ENCODE peak calls at places on chromosomes 5 and 9, in six cellular contexts. P, O, E, R, T and U are unnamed samples.

GRCh38 chr5:75522025-75522424 is 10.3 kb downstream of the POLK start:
- DNase-seq in T (no peak), E (no peak), O (no peak), R (no peak), P (no peak), U (no peak)

GRCh38 chr9:29969856-29970647 is 2396.8 kb upstream of the C9orf72 start:
- DNase-seq in P (no peak), O (no peak), E (no peak), T (no peak), R (no peak), U (no peak)

GRCh38 chr5:73638344-73639095 is 12.5 kb downstream of the ARHGEF28 start:
- DNase-seq in E (no peak), O (no peak), T (peak), R (peak), P (no peak), U (no peak)

GRCh38 chr5:59039296-59040006 is 456.6 kb downstream of the RAB3C start:
- DNase-seq in R (peak), T (peak), O (peak), P (peak), E (no peak), U (peak)

GRCh38 chr9:130672466-130672865 is 8.1 kb downstream of the PRDM12 start:
- DNase-seq in R (no peak), O (no peak), T (no peak), P (no peak), E (no peak), U (no peak)

GRCh38 chr5:130164966-130165365 is 260.7 kb downstream of the CHSY3 start:
- DNase-seq in P (no peak), R (peak), T (peak), O (no peak), E (no peak), U (no peak)

GRCh38 chr9:35395076-35395675 is 94.7 kb upstream of the RUSC2 start:
- DNase-seq in O (no peak), R (no peak), T (no peak), P (no peak), E (no peak), U (no peak)

GRCh38 chr9:94862242-94862610 is 135.7 kb downstream of the AOPEP start:
- DNase-seq in P (no peak), R (no peak), T (no peak), O (no peak), E (no peak), U (no peak)

GRCh38 chr5:11377896-11378295 is 526.4 kb downstream of the CTNND2 start:
- DNase-seq in O (no peak), T (no peak), R (no peak), P (no peak), E (no peak), U (no peak)

GRCh38 chr5:72092074-72092473 is 15.2 kb upstream of the MAP1B start:
- DNase-seq in T (no peak), E (no peak), O (no peak), P (no peak), R (no peak), U (no peak)

GRCh38 chr5:80439213-80439612 is 31.3 kb downstream of the ZFYVE16 start:
- DNase-seq in R (no peak), P (no peak), E (no peak), O (no peak), T (no peak), U (no peak)

GRCh38 chr5:115389074-115389798 is 92.8 kb upstream of the CCDC112 start:
- DNase-seq in P (no peak), O (no peak), R (peak), E (no peak), T (peak), U (no peak)

GRCh38 chr5:94863951-94864350 is 245.5 kb downstream of the SLF1 start:
- DNase-seq in O (no peak), R (no peak), T (no peak), E (no peak), P (no peak), U (no peak)

GRCh38 chr5:165829504-165829903 is 2324.1 kb downstream of the MAT2B start:
- DNase-seq in E (no peak), T (no peak), P (no peak), R (no peak), O (no peak), U (no peak)
- TF ChIP-seq CTCF in E (no peak), T (no peak), P (no peak), R (no peak), O (no peak), U (no peak)

GRCh38 chr5:51347704-51348103 is 35.5 kb upstream of the ISL1 start:
- DNase-seq in O (no peak), T (no peak), E (peak), P (no peak), R (no peak), U (no peak)
- TF ChIP-seq CTCF in O (no peak), T (no peak), E (peak), P (no peak), R (no peak), U (peak)

GRCh38 chr5:150079655-150080461 is 6.5 kb downstream of the CSF1R start:
- DNase-seq in E (no peak), R (no peak), O (no peak), P (no peak), T (no peak), U (no peak)

GRCh38 chr5:150080696-150081435 is 5.5 kb downstream of the CSF1R start:
- DNase-seq in E (no peak), T (no peak), R (no peak), P (no peak), O (no peak), U (no peak)

GRCh38 chr5:150077996-150078801 is 8.2 kb downstream of the CSF1R start:
- DNase-seq in T (no peak), P (no peak), E (no peak), O (no peak), R (no peak), U (no peak)

GRCh38 chr5:150077060-150077459 is 9.3 kb downstream of the CSF1R start:
- DNase-seq in O (no peak), T (no peak), R (no peak), E (no peak), P (no peak), U (no peak)

DNA sequence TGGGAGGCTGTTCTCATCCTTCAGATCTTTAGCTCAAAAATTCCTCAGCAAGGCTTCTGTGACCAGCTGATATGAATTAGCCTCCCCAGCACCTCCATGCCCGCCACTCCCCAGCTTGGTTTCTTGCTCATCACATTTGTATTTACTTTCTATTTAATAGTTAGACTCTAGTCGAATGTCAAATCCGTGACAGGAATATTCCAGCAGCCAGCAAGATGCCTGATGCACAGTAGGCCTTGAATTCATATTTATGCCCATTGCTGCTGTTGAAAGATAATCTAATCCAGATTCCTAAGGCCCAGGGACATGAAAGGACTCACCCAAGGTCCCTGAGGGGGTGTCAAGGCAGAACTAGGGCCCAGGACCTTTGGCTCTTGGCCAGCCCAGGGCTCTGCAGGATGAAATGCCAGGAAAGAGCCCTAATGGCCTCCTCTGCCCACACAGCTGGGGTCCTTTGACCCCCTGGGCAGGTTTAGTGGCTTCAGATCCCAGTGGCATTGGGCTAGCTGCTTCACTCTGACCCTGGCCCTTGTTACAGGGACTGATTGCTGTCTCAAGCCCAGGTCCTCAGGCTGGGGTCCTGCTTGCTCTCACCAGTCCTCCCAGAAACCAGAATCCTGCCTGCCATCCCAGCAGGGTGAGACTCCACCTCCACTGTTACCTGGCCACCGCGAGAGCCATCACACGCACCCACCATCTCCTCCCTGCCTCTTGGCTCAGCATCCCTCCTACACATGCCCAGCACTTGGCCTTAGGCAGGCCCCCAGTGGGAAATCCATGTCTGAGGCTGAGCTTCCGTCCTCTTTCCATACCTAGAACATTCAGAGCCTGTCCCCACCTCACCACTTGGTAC is 7.3 kb downstream of the CSF1R start:
- DNase-seq in E (no peak), R (no peak), T (no peak), O (no peak), P (no peak), U (no peak)
- TF ChIP-seq CTCF in E (no peak), R (no peak), T (no peak), O (no peak), P (no peak), U (no peak)

GRCh38 chr9:108469654-108470053 is 386.1 kb downstream of the ACTL7B start:
- DNase-seq in R (peak), P (no peak), O (peak), E (no peak), T (peak), U (no peak)

GRCh38 chr9:108466238-108466637 is 389.5 kb downstream of the ACTL7B start:
- DNase-seq in E (no peak), T (no peak), O (no peak), P (no peak), R (no peak), U (no peak)

GRCh38 chr9:108467653-108468324 is 388.0 kb downstream of the ACTL7B start:
- DNase-seq in O (no peak), T (peak), E (peak), R (peak), P (no peak), U (no peak)

GRCh38 chr9:108463927-108464606 is 391.7 kb downstream of the ACTL7B start:
- DNase-seq in T (peak), R (peak), P (no peak), O (no peak), E (no peak), U (no peak)

GRCh38 chr9:108468364-108468763 is 387.4 kb downstream of the ACTL7B start:
- DNase-seq in R (peak), P (peak), T (no peak), E (no peak), O (no peak), U (no peak)
- TF ChIP-seq CTCF in R (peak), P (peak), T (peak), E (peak), O (peak), U (peak)

DNA sequence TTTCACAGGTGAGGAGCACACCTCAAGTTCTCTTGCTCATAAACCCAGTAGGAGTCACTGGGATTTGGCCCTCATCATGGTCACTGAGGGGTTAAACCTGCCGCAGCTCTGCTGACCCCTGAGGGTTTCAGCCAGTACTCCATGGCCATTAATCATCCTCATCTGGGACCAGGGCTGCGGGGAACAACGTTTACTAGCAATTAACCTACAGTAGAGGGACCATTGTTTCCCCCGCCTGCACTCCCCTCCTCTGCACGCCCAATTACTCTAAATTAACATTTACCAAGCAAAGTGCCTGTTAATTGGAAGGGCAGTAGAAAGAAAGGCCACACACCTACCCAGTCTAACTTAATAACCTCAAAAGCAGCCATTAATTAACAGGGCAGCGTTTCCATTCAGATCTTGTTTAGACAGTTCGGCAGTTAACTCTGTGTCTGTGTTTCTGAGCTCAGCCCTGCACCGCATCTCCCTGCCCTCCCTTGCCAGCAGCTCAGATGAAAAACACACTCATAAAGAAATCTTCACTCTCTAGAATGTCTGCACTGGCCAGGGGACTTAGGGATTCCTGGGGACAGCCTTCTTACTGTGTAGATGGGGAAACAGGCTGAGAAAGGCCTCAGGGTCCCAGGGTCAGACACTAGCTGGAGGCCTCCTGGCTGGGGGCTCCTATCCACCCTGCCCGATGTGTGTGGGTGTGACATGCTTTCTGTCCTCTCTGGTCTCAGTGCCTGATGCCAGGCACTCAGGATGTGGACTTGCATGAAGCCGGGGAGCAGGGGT is 51.6 kb downstream of the ALG2 start:
- DNase-seq in O (no peak), R (no peak), P (no peak), E (no peak), T (no peak), U (no peak)
- TF ChIP-seq CTCF in O (no peak), R (peak), P (no peak), E (no peak), T (no peak), U (peak)

DNA sequence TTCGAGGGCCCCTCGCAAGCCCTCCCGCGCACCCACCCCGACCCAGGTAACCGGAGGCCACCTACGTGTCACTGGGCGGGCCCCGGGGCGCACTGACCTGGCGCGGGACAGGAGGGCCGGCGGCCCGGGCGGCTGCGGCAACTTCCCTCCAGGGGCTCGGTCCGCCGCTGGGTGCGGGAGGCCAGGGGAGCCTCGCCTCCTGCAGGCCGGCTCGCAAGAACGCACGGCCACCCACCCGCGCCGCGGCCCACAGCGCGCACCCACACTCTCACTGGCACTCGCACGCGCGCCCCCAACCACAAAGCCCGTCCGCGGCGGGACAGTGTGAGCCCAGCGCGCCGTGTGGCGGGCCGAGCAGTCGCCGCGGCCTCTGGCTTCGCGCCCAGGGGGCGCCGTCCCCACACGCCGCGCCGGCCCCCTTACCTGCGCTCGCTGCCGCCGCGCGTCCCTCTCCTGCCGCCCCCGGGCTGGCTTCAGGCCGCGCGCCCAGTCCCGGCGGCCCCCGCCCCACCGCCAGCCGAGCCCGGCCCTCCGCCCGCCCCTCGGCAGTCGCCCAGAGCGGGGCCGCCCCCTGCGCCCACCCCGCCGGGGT is 430 bp downstream of the LPAR1 start:
- DNase-seq in O (peak), R (peak), E (peak), P (peak), T (peak), U (peak)
- TF ChIP-seq CTCF in O (no peak), R (peak), E (peak), P (peak), T (peak), U (peak)